ENCODE peak calls at places on chromosomes 13 and 19, in eight cellular contexts. E is stimulated activated CD8-positive, alpha-beta memory T cell treated with anti-CD3 and anti-CD28 coated beads, Interleukin-12 subunit alpha, Interleukin-12 subunit beta, amount 100 ng/mL, for 4 hours; R is mucosa of descending colon; O is omental fat pad; H is nephron progenitor cell; I is naive thymus-derived CD4-positive, alpha-beta T cell; F is left ventricle myocardium inferior; S is Daoy. Y is an unnamed sample.

GRCh38 chr19:46753420-46754155 is 7.3 kb upstream of the STRN4 start:
- DNase-seq in S (peak), I (peak), H (peak), R (peak), O (no peak), E (no peak), F (peak), Y (no peak)

GRCh38 chr19:39032164-39032918 is at the start of gene FBXO27:
- DNase-seq in E (no peak), O (no peak), S (peak), H (peak), F (peak), R (peak), I (no peak), Y (no peak)

GRCh38 chr13:95588721-95589120 is 36.2 kb downstream of the CLDN10 start:
- DNase-seq in I (no peak), O (no peak), R (no peak), F (no peak), S (no peak), H (no peak), E (no peak), Y (no peak)

GRCh38 chr13:59012731-59013130 is 1151.0 kb downstream of the DIAPH3 start:
- DNase-seq in R (no peak), E (no peak), H (no peak), O (no peak), S (no peak), I (no peak), F (no peak), Y (no peak)

GRCh38 chr19:46648070-46648960 is 12.3 kb upstream of the GNG8 start:
- DNase-seq in R (no peak), I (peak), O (no peak), F (no peak), E (no peak), H (no peak), S (no peak), Y (no peak)

GRCh38 chr13:114105351-114106225 is 26.8 kb downstream of the RASA3 start:
- DNase-seq in E (no peak), H (no peak), S (no peak), R (peak), F (no peak), O (peak), I (no peak), Y (no peak)

GRCh38 chr19:16327501-16327900 is 2.9 kb downstream of the KLF2 start:
- DNase-seq in O (no peak), H (no peak), F (no peak), E (no peak), I (peak), S (no peak), R (no peak), Y (no peak)

GRCh38 chr13:78660130-78660857 is 1.3 kb upstream of the OBI1 start:
- DNase-seq in F (no peak), S (peak), I (no peak), R (peak), O (no peak), E (no peak), H (no peak), Y (no peak)

Y was measured in H4.